ENCODE peak calls at places on chromosomes 3 and 15, in ten cellular contexts. N, T, K, F, E, D, S, H, Y and V are unnamed samples.
A peak's percentile ranks its signal among the peaks of the same experiment; 100 is the strongest.

GRCh38 chr15:81911572-81911971 is 134.2 kb downstream of the MEX3B start:
- DNase-seq in F (no peak), N (no peak), K (no peak), Y (no peak), S (no peak), D (no peak), T (no peak), E (no peak), H (no peak), V (no peak)

GRCh38 chr15:101479851-101480612 is 9.5 kb downstream of the PCSK6 start:
- DNase-seq in K (no peak), D (no peak), H (no peak), F (no peak), N (no peak), T (no peak), E (no peak), Y (no peak), S (no peak), V (no peak)

GRCh38 chr3:138377804-138378203 is 29.4 kb downstream of the MRAS start:
- DNase-seq in T (no peak), E (no peak), D (no peak), H (no peak), S (no peak), K (peak; percentile 5), N (no peak), F (no peak), Y (no peak), V (no peak)

GRCh38 chr15:43792761-43793493 is 807 bp downstream of the SERF2 start:
- DNase-seq in K (no peak), N (no peak), H (peak; percentile 33), Y (no peak), D (no peak), F (no peak), E (no peak), S (peak; percentile 46), T (peak; percentile 20), V (peak; percentile 49)

GRCh38 chr3:69865920-69866679 is 126.8 kb downstream of the MITF start:
- DNase-seq in N (no peak), F (peak; percentile 33), H (peak; percentile 81), S (no peak), E (peak; percentile 13), D (no peak), T (no peak), K (peak; percentile 66), Y (no peak), V (no peak)

GRCh38 chr3:13850161-13850945 is 29.5 kb downstream of the WNT7A start:
- DNase-seq in E (no peak), F (peak; percentile 79), S (no peak), N (no peak), H (no peak), Y (no peak), D (no peak), T (peak; percentile 98), K (no peak), V (no peak)

GRCh38 chr3:72346526-72346926 is 501.7 kb downstream of the SHQ1 start:
- DNase-seq in D (peak; percentile 97), T (peak; percentile 62), E (no peak), F (no peak), K (peak; percentile 57), H (no peak), Y (no peak), S (peak; percentile 99), N (peak; percentile 19), V (peak; percentile 84)

GRCh38 chr15:62068787-62069170 is 2.0 kb downstream of the C2CD4A start:
- DNase-seq in Y (no peak), K (no peak), D (no peak), N (no peak), F (no peak), E (no peak), S (no peak), T (no peak), H (no peak), V (no peak)

DNA sequence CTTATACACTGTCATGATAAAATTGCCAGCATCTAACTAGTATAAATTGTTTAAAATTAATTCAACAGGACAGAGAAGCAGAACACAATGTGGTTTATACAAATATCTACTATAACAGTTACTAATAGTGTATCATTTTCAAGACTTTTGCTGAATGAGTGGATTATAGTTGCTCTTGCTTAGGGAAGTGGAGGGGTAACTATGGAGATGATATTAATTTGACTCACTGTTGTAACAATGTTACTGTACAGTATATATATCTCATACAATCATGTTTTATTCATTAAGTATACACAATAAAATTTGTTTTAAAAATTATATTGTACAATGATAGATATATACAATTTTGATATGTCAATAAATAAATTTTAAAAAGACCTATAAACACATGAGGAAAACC is 119.1 kb downstream of the ZPLD1 start:
- DNase-seq in H (no peak), S (no peak), K (no peak), F (no peak), Y (no peak), D (no peak), N (no peak), T (peak; percentile 16), E (no peak), V (no peak)
- TF ChIP-seq CTCF in H (no peak), S (no peak), K (no peak), F (no peak), Y (no peak), D (no peak), N (no peak), T (no peak), E (no peak), V (no peak)

DNA sequence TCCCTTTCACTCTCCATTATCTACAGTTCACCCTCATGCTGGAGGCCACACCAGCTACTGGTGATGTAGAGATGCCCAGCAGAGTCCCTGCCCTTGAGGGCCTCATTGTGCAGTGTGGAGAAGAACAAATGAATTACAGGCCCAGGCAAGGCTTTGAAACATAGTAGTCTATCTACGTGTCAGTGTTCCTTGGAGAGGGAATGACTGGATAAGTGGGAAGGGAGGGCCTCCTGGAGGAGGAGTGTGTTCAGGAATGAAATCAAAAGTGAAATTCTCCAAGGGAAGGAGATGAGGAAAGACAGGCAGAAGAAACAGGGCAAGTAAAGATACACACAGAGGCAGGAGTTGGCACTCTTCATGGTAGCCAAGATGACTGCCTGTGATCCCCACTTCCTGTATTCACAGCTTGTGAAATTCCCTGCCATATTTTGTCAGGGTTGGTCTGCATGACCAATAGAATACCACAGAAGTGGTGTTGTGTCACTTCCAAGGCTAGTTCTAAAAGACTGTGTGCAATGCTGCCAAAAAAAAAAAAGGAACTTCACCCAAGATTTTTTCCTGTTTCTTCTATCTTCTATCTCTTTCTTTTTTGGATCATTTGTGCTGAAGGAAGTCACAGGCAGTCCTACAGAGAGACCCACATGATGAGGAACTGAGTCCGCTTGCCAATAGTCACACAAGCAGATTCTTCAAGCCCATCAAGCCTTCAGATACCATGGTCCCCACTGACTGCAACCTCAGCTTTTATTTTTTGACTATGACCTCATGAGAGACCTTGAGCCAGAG is 17.9 kb upstream of the RAF1 start:
- DNase-seq in T (peak; percentile 25), H (no peak), D (peak; percentile 68), Y (no peak), F (no peak), S (peak; percentile 79), N (no peak), K (no peak), E (no peak), V (peak; percentile 93)
- TF ChIP-seq CTCF in T (no peak), H (no peak), D (no peak), Y (no peak), F (no peak), S (no peak), N (no peak), K (no peak), E (no peak), V (no peak)

DNA sequence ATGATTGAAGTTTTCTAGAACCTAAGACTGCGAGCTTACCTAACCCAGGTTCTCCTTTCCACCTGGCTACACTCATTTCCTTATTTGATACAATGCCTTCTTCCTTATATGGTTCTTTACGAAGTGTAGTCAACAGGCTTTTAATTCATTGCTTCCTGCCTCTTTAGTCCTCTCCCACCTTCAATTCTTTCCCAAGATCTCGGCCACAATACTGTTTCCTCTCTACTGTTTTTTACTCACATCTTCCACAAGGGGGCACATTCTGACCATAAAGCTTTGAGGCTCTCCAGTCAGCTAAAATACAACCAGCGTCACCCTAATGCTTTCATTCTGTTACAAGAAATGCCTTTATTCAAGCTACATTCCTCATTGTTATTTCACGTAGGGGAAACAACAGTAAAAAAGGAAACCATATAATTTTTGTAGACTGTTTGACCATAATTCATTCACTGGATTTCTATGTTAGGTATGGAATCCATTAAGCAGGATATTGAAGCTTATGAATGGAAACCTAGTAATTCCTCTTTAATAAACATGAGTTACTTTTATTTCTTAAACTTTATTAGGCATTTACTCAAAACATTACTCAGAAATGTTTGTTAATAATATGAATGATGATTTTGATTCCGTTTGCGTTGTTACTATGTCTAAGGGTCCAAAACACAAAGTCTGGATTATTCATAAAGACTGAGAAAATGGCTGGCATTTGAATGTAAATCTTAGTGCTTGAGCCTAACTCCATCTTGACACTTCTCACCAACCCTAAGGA is 29.5 kb upstream of the VEPH1 start:
- DNase-seq in D (peak; percentile 81), F (peak; percentile 54), E (peak; percentile 15), K (no peak), H (no peak), Y (peak; percentile 71), N (no peak), S (peak; percentile 92), T (peak; percentile 94), V (peak; percentile 73)
- TF ChIP-seq CTCF in D (peak; percentile 75), F (peak; percentile 86), E (peak; percentile 85), K (peak; percentile 65), H (peak; percentile 91), Y (peak; percentile 52), N (peak; percentile 72), S (peak; percentile 80), T (peak; percentile 96), V (peak; percentile 62)

GRCh38 chr3:134374791-134375541 is 719 bp upstream of the AMOTL2 start:
- DNase-seq in F (peak; percentile 93), D (no peak), Y (no peak), K (no peak), S (no peak), T (peak; percentile 78), H (peak; percentile 54), E (no peak), N (no peak), V (no peak)
- TF ChIP-seq CTCF in F (no peak), D (peak; percentile 6), Y (no peak), K (no peak), S (no peak), T (no peak), H (no peak), E (no peak), N (no peak), V (no peak)